ENCODE peak calls at places on chromosomes 4 and X, in six cellular contexts. One of them, this sample, is unnamed.

GRCh38 chrX:66028936-66029335 is 10.9 kb downstream of the VSIG4 start:
- DNase-seq in GM23338: no peak
- DNase-seq in mesenchymal stem cell: no peak
- DNase-seq in keratinocyte: no peak
- DNase-seq in IMR-90: no peak
- DNase-seq in HCT116: no peak
- DNase-seq in this sample: no peak

GRCh38 chr4:105894570-105895323 is 524 bp upstream of the NPNT start:
- DNase-seq in GM23338: peak; percentile 56
- DNase-seq in mesenchymal stem cell: peak; percentile 3
- DNase-seq in keratinocyte: no peak
- DNase-seq in IMR-90: no peak
- DNase-seq in HCT116: peak; percentile 36
- DNase-seq in this sample: peak; percentile 58

GRCh38 chrX:7985568-7985967 is 58.4 kb upstream of the PNPLA4 start:
- DNase-seq in GM23338: no peak
- DNase-seq in mesenchymal stem cell: no peak
- DNase-seq in keratinocyte: peak; percentile 40
- DNase-seq in IMR-90: peak; percentile 30
- DNase-seq in HCT116: no peak
- DNase-seq in this sample: no peak

GRCh38 chr4:3257691-3258482 is 8.9 kb downstream of the MSANTD1 start:
- DNase-seq in GM23338: no peak
- DNase-seq in mesenchymal stem cell: peak; percentile 46
- DNase-seq in keratinocyte: no peak
- DNase-seq in IMR-90: peak; percentile 74
- DNase-seq in HCT116: no peak
- DNase-seq in this sample: peak; percentile 24

GRCh38 chr4:159117564-159117963 is 14.7 kb downstream of the RAPGEF2 start:
- DNase-seq in GM23338: no peak
- DNase-seq in mesenchymal stem cell: no peak
- DNase-seq in keratinocyte: no peak
- DNase-seq in IMR-90: no peak
- DNase-seq in HCT116: no peak
- DNase-seq in this sample: no peak

GRCh38 chr4:11421116-11421515 is 7.6 kb downstream of the HS3ST1 start:
- DNase-seq in GM23338: no peak
- DNase-seq in mesenchymal stem cell: peak; percentile 3
- DNase-seq in keratinocyte: no peak
- DNase-seq in IMR-90: no peak
- DNase-seq in HCT116: no peak
- DNase-seq in this sample: no peak

GRCh38 chrX:78092296-78092695 is 11.8 kb upstream of the PGK1 start:
- DNase-seq in GM23338: peak; percentile 70
- DNase-seq in mesenchymal stem cell: peak; percentile 71
- DNase-seq in keratinocyte: peak; percentile 70
- DNase-seq in IMR-90: peak; percentile 71
- DNase-seq in HCT116: peak; percentile 54
- DNase-seq in this sample: peak; percentile 73

GRCh38 chrX:12657433-12657832 is 133.8 kb upstream of the PRPS2 start:
- DNase-seq in GM23338: no peak
- DNase-seq in mesenchymal stem cell: no peak
- DNase-seq in keratinocyte: no peak
- DNase-seq in IMR-90: no peak
- DNase-seq in HCT116: no peak
- DNase-seq in this sample: no peak

GRCh38 chr4:140856692-140857091 is 100.5 kb upstream of the TBC1D9 start:
- DNase-seq in GM23338: peak; percentile 38
- DNase-seq in mesenchymal stem cell: peak; percentile 36
- DNase-seq in keratinocyte: peak; percentile 69
- DNase-seq in IMR-90: peak; percentile 22
- DNase-seq in HCT116: peak; percentile 86
- DNase-seq in this sample: peak; percentile 60

GRCh38 chrX:54049801-54050200 is 5.5 kb upstream of the PHF8 start:
- DNase-seq in GM23338: no peak
- DNase-seq in mesenchymal stem cell: no peak
- DNase-seq in keratinocyte: no peak
- DNase-seq in IMR-90: no peak
- DNase-seq in HCT116: no peak
- DNase-seq in this sample: no peak

GRCh38 chr4:101114936-101115372 is 232.4 kb downstream of the PPP3CA start:
- DNase-seq in GM23338: peak; percentile 69
- DNase-seq in mesenchymal stem cell: peak; percentile 55
- DNase-seq in keratinocyte: peak; percentile 19
- DNase-seq in IMR-90: peak; percentile 83
- DNase-seq in HCT116: peak; percentile 99
- DNase-seq in this sample: peak; percentile 30

GRCh38 chr4:6953751-6954380 is 44.2 kb downstream of the TBC1D14 start:
- DNase-seq in GM23338: peak; percentile 96
- DNase-seq in mesenchymal stem cell: peak; percentile 80
- DNase-seq in keratinocyte: peak; percentile 25
- DNase-seq in IMR-90: peak; percentile 62
- DNase-seq in HCT116: peak; percentile 54
- DNase-seq in this sample: peak; percentile 89
- H3K4me2 ChIP-seq in GM23338: peak overlapping the region; percentile 59
- H3K4me2 ChIP-seq in mesenchymal stem cell: peak overlapping the region; percentile 12
- H3K4me2 ChIP-seq in keratinocyte: peak overlapping the region; percentile 85
- H3K4me2 ChIP-seq in IMR-90: no peak overlapping the region
- H3K4me2 ChIP-seq in HCT116: peak overlapping the region; percentile 93
- H3K4me2 ChIP-seq in this sample: no peak overlapping the region

DNA sequence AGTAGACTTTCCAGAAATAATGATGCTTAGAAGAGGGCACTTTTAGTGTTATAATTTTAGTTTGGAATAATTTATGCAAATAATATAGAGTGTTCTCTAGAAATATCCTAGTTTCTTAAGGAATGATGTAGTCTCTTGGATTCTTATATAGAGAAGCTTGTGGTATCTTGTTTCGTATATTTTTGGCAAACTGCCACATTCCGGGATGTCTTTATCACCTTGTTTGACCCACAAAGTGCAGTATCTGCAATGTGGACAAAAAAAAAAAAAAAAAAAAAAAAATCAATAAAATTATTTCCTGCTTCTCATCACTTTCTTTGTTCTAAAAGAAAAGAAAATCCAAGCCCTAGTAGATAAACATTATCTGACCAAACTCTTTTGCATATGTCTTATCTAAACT is 1577.7 kb upstream of the TENM3 start:
- DNase-seq in GM23338: no peak
- DNase-seq in mesenchymal stem cell: no peak
- DNase-seq in keratinocyte: no peak
- DNase-seq in IMR-90: no peak
- DNase-seq in HCT116: no peak
- DNase-seq in this sample: no peak
- H3K4me2 ChIP-seq in GM23338: no peak overlapping the region
- H3K4me2 ChIP-seq in mesenchymal stem cell: no peak overlapping the region
- H3K4me2 ChIP-seq in keratinocyte: peak overlapping the region; percentile 12
- H3K4me2 ChIP-seq in IMR-90: no peak overlapping the region
- H3K4me2 ChIP-seq in HCT116: peak overlapping the region; percentile 76
- H3K4me2 ChIP-seq in this sample: no peak overlapping the region

DNA sequence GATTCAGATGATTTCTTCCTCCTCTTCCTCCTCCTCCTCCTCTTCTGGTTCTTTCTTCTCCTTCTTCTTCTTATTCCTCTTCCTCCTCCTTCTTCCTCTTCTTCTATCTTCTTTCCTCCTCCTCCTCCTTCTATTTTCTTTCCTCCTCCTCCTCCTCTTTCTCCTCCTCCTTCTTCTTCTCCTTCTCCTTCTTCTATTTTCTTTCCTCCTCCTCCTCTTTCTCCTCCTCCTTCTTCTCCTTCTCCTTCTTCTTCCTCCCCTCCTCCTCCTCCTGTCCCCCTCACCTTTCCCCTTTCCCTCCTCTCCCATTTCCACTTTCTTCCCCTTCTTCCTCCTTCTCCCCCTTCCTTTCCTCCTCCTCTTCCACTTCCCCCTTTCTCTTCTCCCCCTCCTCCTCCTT is 68.3 kb downstream of the SORBS2 start:
- DNase-seq in GM23338: no peak
- DNase-seq in mesenchymal stem cell: no peak
- DNase-seq in keratinocyte: no peak
- DNase-seq in IMR-90: no peak
- DNase-seq in HCT116: no peak
- DNase-seq in this sample: no peak
- H3K4me2 ChIP-seq in GM23338: no peak overlapping the region
- H3K4me2 ChIP-seq in mesenchymal stem cell: no peak overlapping the region
- H3K4me2 ChIP-seq in keratinocyte: no peak overlapping the region
- H3K4me2 ChIP-seq in IMR-90: no peak overlapping the region
- H3K4me2 ChIP-seq in HCT116: no peak overlapping the region
- H3K4me2 ChIP-seq in this sample: no peak overlapping the region

DNA sequence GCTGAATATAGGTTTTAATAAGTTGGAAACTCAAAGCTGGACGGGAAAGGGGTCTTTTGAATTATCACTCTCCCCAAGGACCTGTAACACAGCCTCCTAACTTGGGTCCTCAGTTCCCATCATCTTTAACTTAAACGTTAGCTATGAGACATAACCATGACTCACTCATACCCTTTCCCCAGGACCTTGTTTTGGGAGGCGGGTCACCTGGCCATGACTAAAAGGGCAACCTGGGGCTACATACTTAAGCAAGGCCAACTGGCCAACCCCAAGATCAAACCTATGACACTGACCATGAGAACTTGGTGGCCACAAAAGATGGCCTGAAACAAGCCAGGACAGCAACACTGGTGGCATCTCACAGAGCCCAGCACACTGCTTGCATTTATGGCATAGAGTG is 89.0 kb downstream of the SH3KBP1 start:
- DNase-seq in GM23338: no peak
- DNase-seq in mesenchymal stem cell: no peak
- DNase-seq in keratinocyte: no peak
- DNase-seq in IMR-90: no peak
- DNase-seq in HCT116: no peak
- DNase-seq in this sample: no peak
- H3K4me2 ChIP-seq in GM23338: no peak overlapping the region
- H3K4me2 ChIP-seq in mesenchymal stem cell: no peak overlapping the region
- H3K4me2 ChIP-seq in keratinocyte: no peak overlapping the region
- H3K4me2 ChIP-seq in IMR-90: no peak overlapping the region
- H3K4me2 ChIP-seq in HCT116: peak overlapping the region; percentile 28
- H3K4me2 ChIP-seq in this sample: no peak overlapping the region

GRCh38 chr4:161134795-161135194 is 1029.0 kb downstream of the FSTL5 start:
- DNase-seq in GM23338: no peak
- DNase-seq in mesenchymal stem cell: no peak
- DNase-seq in keratinocyte: no peak
- DNase-seq in IMR-90: no peak
- DNase-seq in HCT116: no peak
- DNase-seq in this sample: no peak
- H3K4me2 ChIP-seq in GM23338: no peak overlapping the region
- H3K4me2 ChIP-seq in mesenchymal stem cell: no peak overlapping the region
- H3K4me2 ChIP-seq in keratinocyte: no peak overlapping the region
- H3K4me2 ChIP-seq in IMR-90: no peak overlapping the region
- H3K4me2 ChIP-seq in HCT116: no peak overlapping the region
- H3K4me2 ChIP-seq in this sample: no peak overlapping the region

DNA sequence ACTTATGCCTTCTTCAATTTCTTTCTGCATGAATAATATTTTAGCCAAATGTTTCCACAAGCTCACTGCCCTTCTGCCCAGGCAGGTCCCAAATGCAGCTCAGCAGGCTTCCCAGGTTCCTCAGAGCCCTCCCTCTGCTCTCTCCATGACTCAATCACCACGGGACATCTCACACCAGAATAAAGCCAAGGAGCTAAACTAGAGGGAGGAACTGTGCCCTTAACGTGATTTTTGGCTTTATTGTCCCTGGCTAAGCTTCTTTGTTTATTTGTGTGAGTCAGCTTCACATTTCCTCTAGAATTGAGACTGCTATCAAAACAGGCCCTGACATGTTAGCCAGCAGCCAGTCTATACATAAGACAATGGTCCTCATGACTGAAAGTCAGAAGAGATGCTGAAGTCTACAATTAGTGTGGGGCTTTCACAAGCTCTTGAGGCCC is 186.4 kb upstream of the GALNT7 start:
- DNase-seq in GM23338: no peak
- DNase-seq in mesenchymal stem cell: peak; percentile 70
- DNase-seq in keratinocyte: peak; percentile 98
- DNase-seq in IMR-90: peak; percentile 92
- DNase-seq in HCT116: peak; percentile 69
- DNase-seq in this sample: no peak
- H3K4me2 ChIP-seq in GM23338: no peak overlapping the region
- H3K4me2 ChIP-seq in mesenchymal stem cell: no peak overlapping the region
- H3K4me2 ChIP-seq in keratinocyte: peak overlapping the region; percentile 56
- H3K4me2 ChIP-seq in IMR-90: no peak overlapping the region
- H3K4me2 ChIP-seq in HCT116: peak overlapping the region; percentile 52
- H3K4me2 ChIP-seq in this sample: no peak overlapping the region

DNA sequence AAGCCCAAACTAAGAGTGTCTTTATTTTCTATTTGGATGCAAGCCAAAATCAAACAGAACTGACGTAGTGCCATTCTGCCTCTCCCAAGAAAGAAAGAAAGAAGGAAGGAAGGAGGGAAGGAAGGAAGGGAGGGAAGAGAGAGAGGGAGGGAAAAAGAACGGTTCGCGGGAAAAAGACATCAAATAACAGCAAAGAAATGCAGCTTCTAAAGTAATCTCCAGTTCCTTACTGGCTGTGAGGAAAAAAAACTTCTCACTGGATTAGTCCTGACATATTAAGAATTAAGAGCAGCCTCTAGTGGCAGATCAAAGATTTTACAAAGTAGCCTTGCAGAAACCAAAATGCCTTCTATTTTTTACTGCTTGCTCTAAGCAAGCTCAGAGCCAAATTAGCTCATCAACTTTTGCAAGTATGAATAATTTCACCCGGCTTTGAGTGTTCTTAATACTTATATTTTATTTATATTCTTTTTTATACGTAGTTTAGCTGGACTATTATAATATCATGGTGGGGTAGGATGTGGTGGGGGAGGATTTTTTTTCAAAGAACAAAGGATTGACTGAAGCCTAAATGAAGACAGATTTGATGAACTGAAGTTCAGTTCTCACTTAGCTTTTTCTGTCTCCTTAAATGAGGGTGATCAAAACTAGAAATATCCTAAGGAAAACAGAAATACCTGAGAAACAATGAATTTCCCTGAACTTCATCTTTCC is 36.6 kb downstream of the PITX2 start:
- DNase-seq in GM23338: peak; percentile 79
- DNase-seq in mesenchymal stem cell: peak; percentile 69
- DNase-seq in keratinocyte: no peak
- DNase-seq in IMR-90: peak; percentile 69
- DNase-seq in HCT116: peak; percentile 31
- DNase-seq in this sample: no peak
- H3K4me2 ChIP-seq in GM23338: no peak overlapping the region
- H3K4me2 ChIP-seq in mesenchymal stem cell: no peak overlapping the region
- H3K4me2 ChIP-seq in keratinocyte: no peak overlapping the region
- H3K4me2 ChIP-seq in IMR-90: peak overlapping the region; percentile 83
- H3K4me2 ChIP-seq in HCT116: peak overlapping the region; percentile 54
- H3K4me2 ChIP-seq in this sample: no peak overlapping the region

DNA sequence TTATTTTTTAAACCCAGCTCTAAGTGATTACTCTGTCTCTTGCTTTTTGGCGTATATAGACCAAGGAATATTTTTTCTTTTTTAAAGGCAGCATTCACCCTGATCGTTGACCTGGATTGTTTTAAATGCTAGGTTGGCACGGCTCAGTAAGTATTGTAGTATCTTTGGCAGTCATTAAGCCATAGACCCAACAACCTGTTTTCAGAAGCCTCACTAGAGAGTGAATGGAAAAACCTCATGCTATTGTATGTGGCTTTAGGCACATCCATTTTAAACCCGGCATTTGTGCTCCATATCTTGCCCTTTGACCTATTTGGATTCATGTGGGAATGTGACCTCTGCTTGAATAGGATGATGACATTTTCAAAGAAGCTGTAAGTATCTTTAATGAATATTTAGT is 183.9 kb downstream of the SNCA start:
- DNase-seq in GM23338: no peak
- DNase-seq in mesenchymal stem cell: no peak
- DNase-seq in keratinocyte: no peak
- DNase-seq in IMR-90: no peak
- DNase-seq in HCT116: no peak
- DNase-seq in this sample: no peak
- H3K4me2 ChIP-seq in GM23338: no peak overlapping the region
- H3K4me2 ChIP-seq in mesenchymal stem cell: no peak overlapping the region
- H3K4me2 ChIP-seq in keratinocyte: no peak overlapping the region
- H3K4me2 ChIP-seq in IMR-90: no peak overlapping the region
- H3K4me2 ChIP-seq in HCT116: no peak overlapping the region
- H3K4me2 ChIP-seq in this sample: no peak overlapping the region